ENCODE peak calls at places on chromosomes 11 and 22, in eight cellular contexts. X, V, C, S, L, E, H and W are unnamed samples.

GRCh38 chr11:47071341-47071740 is 105.3 kb downstream of the ARFGAP2 start:
- DNase-seq in H (no peak), X (no peak), C (no peak), L (no peak), S (no peak), V (no peak), E (no peak), W (no peak)

GRCh38 chr11:12284321-12285050 is 92.9 kb upstream of the PARVA start:
- DNase-seq in S (no peak), L (peak), V (peak), X (no peak), E (no peak), H (no peak), C (no peak), W (peak)

GRCh38 chr11:93921695-93922468 is 71.5 kb upstream of the VSTM5 start:
- DNase-seq in C (no peak), X (no peak), V (peak), S (no peak), H (no peak), L (peak), E (peak), W (peak)

GRCh38 chr11:111871693-111872161 is 346 bp upstream of the ALG9 start:
- DNase-seq in C (no peak), H (no peak), E (no peak), V (no peak), S (no peak), X (no peak), L (no peak), W (no peak)

GRCh38 chr11:122210378-122210995 is 94.5 kb upstream of the BLID start:
- DNase-seq in H (no peak), V (no peak), E (no peak), S (no peak), C (no peak), L (no peak), X (no peak), W (no peak)

GRCh38 chr22:21736948-21737347 is 1.4 kb upstream of the YPEL1 start:
- DNase-seq in E (no peak), V (no peak), H (no peak), L (no peak), S (no peak), C (no peak), X (no peak), W (no peak)

GRCh38 chr22:37253164-37253660 is 9.1 kb upstream of the RAC2 start:
- DNase-seq in H (no peak), E (no peak), S (no peak), X (no peak), V (no peak), C (no peak), L (no peak), W (no peak)

GRCh38 chr11:6568191-6568918 is 35.1 kb downstream of the RRP8 start:
- DNase-seq in C (no peak), H (no peak), V (peak), X (no peak), E (peak), L (peak), S (no peak), W (peak)

GRCh38 chr22:50260801-50261614 is 475 bp downstream of the MAPK12 start:
- DNase-seq in E (peak), V (peak), L (peak), H (no peak), S (no peak), X (no peak), C (no peak), W (no peak)

GRCh38 chr11:13220148-13220547 is 57.4 kb upstream of the BMAL1 start:
- DNase-seq in X (no peak), H (no peak), C (no peak), L (no peak), S (no peak), V (no peak), E (no peak), W (no peak)

GRCh38 chr11:118448294-118448693 is 12.0 kb downstream of the KMT2A start:
- DNase-seq in E (peak), S (no peak), H (no peak), L (peak), X (no peak), V (peak), C (no peak), W (no peak)

GRCh38 chr11:108664730-108665525 is at the start of gene DDX10:
- DNase-seq in X (peak), L (peak), V (peak), S (peak), C (peak), E (peak), H (peak), W (peak)

GRCh38 chr11:58654079-58654907 is 31.8 kb downstream of the CNTF start:
- DNase-seq in C (peak), H (peak), E (peak), S (no peak), V (peak), X (peak), L (peak), W (peak)

GRCh38 chr11:73759520-73760065 is 1.3 kb downstream of the RAB6A start:
- DNase-seq in S (no peak), V (peak), E (peak), C (no peak), H (no peak), L (peak), X (no peak), W (no peak)

GRCh38 chr11:20707876-20708275 is 38.5 kb downstream of the NELL1 start:
- DNase-seq in H (no peak), E (no peak), S (no peak), C (no peak), V (no peak), X (no peak), L (no peak), W (no peak)

GRCh38 chr11:30917859-30918478 is 331.8 kb upstream of the MPPED2 start:
- DNase-seq in X (no peak), L (peak), E (peak), S (no peak), C (no peak), H (no peak), V (peak), W (peak)

DNA sequence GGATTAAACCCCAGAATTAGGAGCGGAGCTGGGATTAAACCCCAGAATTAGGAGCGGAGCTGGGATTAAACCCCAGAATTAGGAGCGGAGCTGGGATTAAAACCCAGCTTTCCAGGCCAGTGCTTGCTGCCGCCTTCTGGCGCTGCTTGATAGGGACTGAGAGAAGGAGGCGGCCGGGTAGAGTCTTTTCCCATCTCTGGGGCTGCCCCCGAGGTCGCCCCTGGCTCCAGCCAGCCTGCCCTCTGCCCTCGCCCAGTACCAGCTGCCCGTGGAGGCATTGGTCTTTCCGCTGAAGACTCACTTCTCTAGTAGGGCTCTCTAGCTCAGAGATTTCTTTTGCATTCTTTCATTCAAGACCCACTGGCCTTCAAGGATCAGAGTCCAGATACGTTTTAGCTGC is 5.2 kb downstream of the TRMU start:
- DNase-seq in H (no peak), X (no peak), L (no peak), S (no peak), E (no peak), V (no peak), C (no peak), W (no peak)
- H3K4me3 ChIP-seq in H (no peak), X (no peak), L (no peak), S (no peak), E (no peak), V (no peak), C (no peak), W (no peak)

GRCh38 chr11:15901046-15901445 is 455.3 kb downstream of the SOX6 start:
- DNase-seq in H (no peak), L (peak), C (no peak), X (no peak), V (no peak), E (no peak), S (no peak), W (no peak)
- TF ChIP-seq CTCF in H (no peak), L (peak), C (no peak), X (no peak), V (no peak), E (no peak), S (no peak), W (no peak)

DNA sequence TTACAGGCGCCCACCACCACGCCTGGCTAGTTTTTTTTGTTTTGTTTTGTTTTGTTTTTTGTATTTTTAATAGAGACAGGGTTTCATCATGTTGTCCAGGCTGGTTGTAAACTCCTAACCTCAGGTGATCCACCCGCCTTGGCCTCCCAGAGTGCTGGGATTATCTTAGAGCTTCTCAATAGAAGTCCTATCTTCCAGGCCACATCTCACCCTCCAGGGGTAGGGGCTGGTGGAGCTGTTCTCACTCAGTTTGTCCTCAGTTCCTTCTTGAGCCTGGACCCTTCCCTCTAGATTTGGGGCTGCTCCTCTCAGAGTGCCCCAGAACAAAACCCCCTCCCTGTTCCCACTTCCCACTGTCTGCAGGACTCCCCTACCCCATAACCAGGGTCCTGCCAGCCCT is 31.3 kb downstream of the BCR start:
- DNase-seq in H (no peak), V (no peak), S (no peak), L (no peak), E (no peak), X (no peak), C (no peak), W (no peak)
- H3K4me3 ChIP-seq in H (no peak), V (no peak), S (no peak), L (no peak), E (no peak), X (no peak), C (no peak), W (no peak)

GRCh38 chr22:47125603-47126002 is 363.2 kb downstream of the TBC1D22A start:
- DNase-seq in L (peak), X (no peak), E (no peak), V (no peak), C (no peak), H (no peak), S (no peak), W (no peak)
- TF ChIP-seq CTCF in L (peak), X (no peak), E (peak), V (peak), C (no peak), H (no peak), S (peak), W (peak)

DNA sequence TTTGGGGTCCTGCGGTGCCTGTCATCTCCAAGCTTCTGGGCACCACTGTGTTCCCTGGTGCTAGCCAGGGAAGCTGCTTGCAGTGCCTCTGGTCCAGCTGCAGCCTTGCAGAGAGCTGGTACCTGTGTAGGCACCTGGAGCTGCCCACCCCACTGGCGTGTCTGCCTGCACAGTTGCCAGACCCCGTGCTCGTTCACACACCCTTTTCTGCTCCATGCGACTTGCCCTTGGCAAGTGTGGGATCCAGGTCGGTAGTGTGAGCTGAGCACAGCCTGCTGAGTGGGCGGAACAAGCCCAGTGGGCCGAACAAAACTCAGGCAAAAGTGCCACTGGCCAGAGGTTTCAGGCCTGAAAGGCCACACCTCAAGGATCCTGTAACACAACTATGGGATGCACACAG is 146.5 kb upstream of the MTMR2 start:
- DNase-seq in E (no peak), S (no peak), L (no peak), H (no peak), V (no peak), X (no peak), C (no peak), W (no peak)
- H3K4me3 ChIP-seq in E (no peak), S (no peak), L (no peak), H (no peak), V (no peak), X (no peak), C (no peak), W (no peak)

GRCh38 chr11:87020336-87020735 is 17.4 kb upstream of the TMEM135 start:
- DNase-seq in E (no peak), C (no peak), S (no peak), L (no peak), V (no peak), H (no peak), X (no peak), W (no peak)

GRCh38 chr11:87022738-87023137 is 15.0 kb upstream of the TMEM135 start:
- DNase-seq in C (no peak), E (no peak), S (no peak), V (no peak), H (no peak), L (no peak), X (no peak), W (no peak)

GRCh38 chr11:87020764-87021365 is 16.9 kb upstream of the TMEM135 start:
- DNase-seq in L (peak), C (no peak), X (no peak), H (no peak), S (no peak), E (no peak), V (no peak), W (no peak)

GRCh38 chr11:87019582-87020271 is 18.0 kb upstream of the TMEM135 start:
- DNase-seq in E (no peak), H (no peak), L (peak), V (no peak), X (no peak), C (no peak), S (no peak), W (no peak)

DNA sequence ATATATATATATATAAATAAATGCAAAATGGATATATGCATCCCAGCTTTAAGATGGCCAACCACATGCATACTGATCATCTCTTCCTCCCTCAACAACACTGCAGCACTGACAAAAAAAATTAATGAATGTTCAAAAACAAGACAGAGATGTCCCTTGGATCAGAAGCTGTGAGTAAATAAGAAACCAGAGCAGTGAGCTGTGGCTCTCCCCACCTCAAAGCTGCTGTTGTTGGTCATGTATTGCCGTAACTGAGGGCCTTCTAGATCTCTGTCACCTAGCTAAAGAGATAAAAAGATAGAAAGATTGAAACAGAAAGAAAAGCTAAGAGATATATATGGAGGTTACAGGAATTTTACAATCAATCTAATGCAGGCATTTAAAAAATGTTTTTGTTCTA is 15.5 kb upstream of the TMEM135 start:
- DNase-seq in H (no peak), L (no peak), E (no peak), C (no peak), S (no peak), X (no peak), V (no peak), W (no peak)
- TF ChIP-seq CTCF in H (no peak), L (no peak), E (no peak), C (no peak), S (no peak), X (no peak), V (no peak), W (no peak)

GRCh38 chr11:68347345-68347744 is 35.0 kb downstream of the LRP5 start:
- DNase-seq in V (no peak), H (no peak), X (no peak), L (no peak), C (no peak), E (no peak), S (no peak), W (no peak)
- H3K4me3 ChIP-seq in V (no peak), H (no peak), X (no peak), L (no peak), C (no peak), E (no peak), S (no peak), W (no peak)

DNA sequence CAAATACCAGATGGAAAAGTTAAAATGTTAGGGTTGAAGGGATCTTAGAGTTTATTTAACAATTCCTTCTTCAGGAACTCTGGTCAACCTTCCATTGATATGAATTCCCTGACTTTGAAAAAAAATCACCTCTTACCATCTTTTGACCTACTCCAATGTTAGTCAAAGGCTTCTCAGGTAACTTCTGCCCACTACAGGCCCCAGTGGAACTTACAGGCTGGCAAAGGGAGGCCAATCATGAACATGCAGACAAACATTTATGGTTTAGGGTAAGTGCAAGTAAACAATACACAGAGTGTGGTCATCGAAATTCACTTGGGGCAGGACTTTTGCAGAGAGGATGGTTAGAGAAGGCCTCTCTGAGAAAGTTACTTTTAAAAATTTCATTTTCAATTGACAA is 45.1 kb downstream of the SYN3 start:
- DNase-seq in L (no peak), V (no peak), X (no peak), E (no peak), H (no peak), S (no peak), C (no peak), W (no peak)
- TF ChIP-seq CTCF in L (no peak), V (no peak), X (no peak), E (no peak), H (no peak), S (no peak), C (no peak), W (no peak)

DNA sequence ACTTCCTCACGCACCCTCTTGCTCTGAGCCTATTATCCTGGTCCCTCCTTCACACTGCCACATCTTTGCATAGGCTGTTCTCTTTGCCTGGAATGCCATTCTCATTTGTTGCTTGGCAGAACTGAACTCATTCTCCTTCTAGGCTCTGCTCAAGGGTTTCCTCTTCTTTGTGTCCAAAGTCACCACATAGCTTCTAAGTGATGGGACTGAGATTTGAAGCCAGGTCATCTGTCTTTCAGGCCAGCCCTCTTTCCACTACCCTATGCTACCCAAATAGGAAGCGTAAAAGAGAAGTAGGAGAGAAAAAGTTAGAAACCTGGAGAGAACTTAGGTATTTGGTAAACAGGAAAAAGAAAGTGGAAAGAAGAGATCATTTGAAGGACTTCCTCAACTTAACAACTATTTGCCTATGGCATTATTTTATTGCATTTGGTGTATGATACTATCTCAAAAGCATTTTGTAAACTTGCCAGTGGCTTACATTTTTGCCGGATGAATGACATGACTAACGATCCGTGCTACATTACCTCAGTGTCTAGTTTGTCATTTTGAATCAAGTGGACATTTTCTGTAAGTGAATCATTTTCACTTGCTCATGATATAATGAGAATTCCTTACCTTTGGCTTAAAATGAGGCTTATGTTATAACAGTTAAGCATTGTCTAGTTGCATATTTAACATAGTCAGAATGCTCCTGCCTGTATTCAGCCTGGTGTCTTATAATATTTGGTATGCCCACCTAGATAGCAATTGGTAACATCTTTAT is 18.5 kb downstream of the NF2 start:
- DNase-seq in H (no peak), V (peak), E (peak), S (peak), L (peak), C (no peak), X (no peak), W (peak)
- H3K4me3 ChIP-seq in H (no peak), V (peak), E (peak), S (peak), L (peak), C (no peak), X (no peak), W (peak)